ENCODE peak calls at places on chromosomes 11 and 22, in seven cellular contexts. C is A549, J is heart left ventricle, V is IMR-90, L is sigmoid colon, P is spleen, U is ovary. Z is an unnamed sample.

GRCh38 chr22:20550851-20551744 is 43.7 kb downstream of the MED15 start:
- DNase-seq in C (no peak), J (no peak), V (peak), L (peak), P (peak), U (peak), Z (no peak)

GRCh38 chr11:73597340-73597955 is 464 bp downstream of the FAM168A start:
- DNase-seq in C (no peak), J (no peak), V (no peak), L (no peak), P (no peak), U (no peak), Z (no peak)

GRCh38 chr11:34926831-34927132 is 10.4 kb downstream of the PDHX start:
- DNase-seq in C (no peak), J (no peak), V (peak), L (no peak), P (no peak), U (no peak), Z (no peak)

GRCh38 chr11:128892866-128893565 is 1.9 kb downstream of the KCNJ5 start:
- DNase-seq in C (no peak), J (no peak), V (no peak), L (peak), P (no peak), U (no peak), Z (no peak)

GRCh38 chr22:22922954-22923319 is 35.3 kb downstream of the IGLL5 start:
- DNase-seq in C (no peak), J (no peak), V (no peak), L (no peak), P (no peak), U (no peak), Z (no peak)

GRCh38 chr11:70078095-70078795 is at the start of gene ANO1:
- DNase-seq in C (no peak), J (no peak), V (peak), L (peak), P (peak), U (no peak), Z (no peak)

GRCh38 chr22:40721266-40721665 is 42.0 kb downstream of the MCHR1 start:
- DNase-seq in C (peak), J (no peak), V (peak), L (no peak), P (no peak), U (no peak), Z (peak)

GRCh38 chr22:47435826-47436225 is 673.4 kb downstream of the TBC1D22A start:
- DNase-seq in C (no peak), J (no peak), V (no peak), L (no peak), P (no peak), U (no peak), Z (no peak)

GRCh38 chr22:46004105-46004866 is 27.3 kb upstream of the WNT7B start:
- DNase-seq in C (no peak), J (no peak), V (no peak), L (peak), P (peak), U (no peak), Z (no peak)

GRCh38 chr11:102957953-102958352 is 2.4 kb upstream of the MMP13 start:
- DNase-seq in C (no peak), J (no peak), V (no peak), L (no peak), P (no peak), U (no peak), Z (no peak)

GRCh38 chr11:120130176-120130980 is 7.5 kb downstream of the TRIM29 start:
- DNase-seq in C (no peak), J (no peak), V (no peak), L (peak), P (peak), U (no peak), Z (no peak)

GRCh38 chr11:117020287-117020686 is 77.9 kb downstream of the SIK3 start:
- DNase-seq in C (no peak), J (no peak), V (no peak), L (no peak), P (no peak), U (no peak), Z (no peak)

GRCh38 chr11:63986156-63986931 is at the start of gene OTUB1:
- DNase-seq in C (peak), J (peak), V (peak), L (peak), P (peak), U (peak), Z (peak)
- TF ChIP-seq POLR2A in C (peak), J (peak), V (peak), L (peak), P (no peak), U (peak), Z (peak)

DNA sequence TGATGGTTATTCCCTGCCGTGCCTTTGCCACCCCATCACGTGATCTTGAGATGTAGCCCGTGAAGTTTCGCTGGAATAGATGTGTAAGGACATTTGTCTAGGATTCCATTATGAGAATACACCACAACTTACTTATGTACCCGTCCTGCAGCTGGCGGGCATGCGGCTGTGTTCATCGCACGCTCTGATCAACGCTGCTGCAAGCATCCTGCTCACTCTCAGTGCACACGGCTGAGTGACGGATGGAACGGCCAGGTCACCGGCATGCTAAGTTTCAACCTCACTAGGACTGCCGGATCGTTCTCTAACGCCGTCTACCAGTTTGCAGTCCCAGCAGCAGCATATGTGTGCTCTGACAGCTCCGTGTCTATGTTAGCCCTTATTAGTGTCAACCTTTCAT is 44.6 kb downstream of the APOL1 start:
- DNase-seq in C (no peak), J (no peak), V (no peak), L (no peak), P (peak), U (no peak), Z (no peak)
- TF ChIP-seq POLR2A in C (no peak), J (no peak), V (no peak), L (no peak), P (no peak), U (no peak), Z (no peak)

DNA sequence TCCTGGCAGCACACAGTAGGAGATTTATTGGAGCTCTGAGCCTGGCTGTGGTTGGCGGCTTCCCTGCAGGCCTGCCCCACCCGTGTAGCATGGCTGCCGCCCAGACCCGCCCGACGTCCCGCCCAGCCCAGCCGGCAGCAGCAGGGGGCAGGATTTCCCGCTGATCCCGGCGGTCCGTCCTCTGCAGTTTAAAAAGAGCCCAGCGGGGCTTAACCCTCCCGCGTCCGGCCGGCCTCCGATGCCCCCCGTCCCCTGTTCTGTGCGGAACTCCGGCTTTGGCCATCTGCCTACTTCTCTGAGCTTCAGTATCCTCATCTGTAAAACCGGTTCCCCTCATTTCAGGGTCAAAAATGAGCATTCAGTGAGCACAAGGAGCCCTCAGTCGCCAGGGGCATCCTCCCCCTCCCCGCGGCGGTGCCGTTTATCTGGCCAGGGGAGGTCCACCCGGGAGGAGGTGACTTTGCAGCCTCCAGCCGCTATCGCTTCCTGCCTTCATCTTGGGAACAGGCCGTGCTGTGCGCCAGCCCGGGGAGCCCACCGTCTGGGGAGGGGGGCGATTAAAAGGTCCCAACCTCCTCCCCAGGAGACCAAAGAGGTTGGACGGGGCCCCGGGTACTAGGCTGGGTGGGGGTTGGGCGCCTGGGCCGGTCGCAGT is at the start of gene GAS2L1:
- DNase-seq in C (peak), J (peak), V (peak), L (peak), P (peak), U (peak), Z (peak)
- TF ChIP-seq POLR2A in C (no peak), J (no peak), V (peak), L (no peak), P (no peak), U (peak), Z (no peak)

DNA sequence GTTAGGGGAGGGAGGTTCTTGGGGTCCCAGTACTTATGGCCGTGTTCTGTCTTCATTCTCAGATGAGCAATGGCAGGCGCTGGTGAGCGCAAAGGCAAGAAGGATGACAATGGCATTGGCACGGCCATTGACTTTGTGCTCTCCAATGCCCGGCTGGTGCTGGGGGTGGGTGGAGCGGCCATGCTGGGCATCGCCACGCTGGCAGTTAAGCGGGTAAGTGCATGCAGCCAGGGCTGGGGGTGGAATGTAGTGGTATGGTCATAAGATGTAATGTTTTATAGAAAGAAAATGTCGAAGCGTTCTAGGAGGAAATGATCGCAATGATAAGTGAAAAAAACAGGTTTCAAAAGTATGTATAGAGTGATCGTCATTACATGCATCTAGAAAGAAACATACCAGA is 9.1 kb upstream of the ATF4 start:
- DNase-seq in C (no peak), J (no peak), V (no peak), L (no peak), P (no peak), U (no peak), Z (no peak)
- TF ChIP-seq POLR2A in C (no peak), J (no peak), V (no peak), L (no peak), P (no peak), U (no peak), Z (no peak)

DNA sequence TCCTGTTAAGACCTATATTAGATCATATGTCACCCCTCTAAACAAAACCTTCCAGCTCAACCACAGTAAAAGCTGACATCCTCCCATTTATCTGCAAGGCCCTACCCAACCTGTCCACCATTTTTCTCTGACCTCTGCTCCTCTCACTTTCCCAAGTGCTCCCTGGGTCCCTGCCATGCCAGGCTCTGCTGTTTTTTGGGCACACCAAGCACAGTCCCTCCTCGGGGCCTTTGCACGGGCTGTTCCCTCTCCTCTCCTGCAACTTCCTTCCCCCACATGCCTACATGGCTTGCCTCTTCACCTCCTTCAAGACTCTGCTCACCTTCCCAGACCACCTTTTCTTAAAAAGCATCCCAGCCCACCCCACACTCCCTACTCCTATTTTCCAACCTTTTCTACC is 9.8 kb downstream of the TST start:
- DNase-seq in C (no peak), J (no peak), V (no peak), L (no peak), P (no peak), U (no peak), Z (no peak)
- TF ChIP-seq POLR2A in C (no peak), J (no peak), V (no peak), L (no peak), P (no peak), U (no peak), Z (no peak)

DNA sequence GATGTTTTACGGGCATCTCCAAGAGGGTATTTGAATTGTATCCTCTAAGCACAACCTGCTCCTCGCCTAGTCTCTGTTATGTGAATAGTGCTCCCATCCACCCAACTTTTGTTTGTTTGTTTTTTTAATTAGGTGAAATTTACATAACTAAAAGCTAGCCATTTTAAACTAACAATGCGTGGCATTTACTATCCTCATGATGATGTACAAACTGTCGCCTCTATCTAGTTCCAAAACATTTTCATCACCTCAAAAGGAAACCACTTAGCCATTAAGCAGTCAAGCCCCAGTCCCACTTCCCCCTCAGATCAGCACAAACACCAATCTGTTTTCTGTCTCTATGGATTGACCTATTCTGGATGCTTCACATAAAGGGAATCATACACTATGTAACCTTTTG is 3.9 kb downstream of the SYN3 start:
- DNase-seq in C (no peak), J (no peak), V (no peak), L (no peak), P (no peak), U (no peak), Z (no peak)
- TF ChIP-seq POLR2A in C (no peak), J (no peak), V (no peak), L (no peak), P (no peak), U (no peak), Z (no peak)

GRCh38 chr11:65620666-65621065 is 5.1 kb downstream of the PCNX3 start:
- DNase-seq in C (no peak), J (no peak), V (no peak), L (no peak), P (peak), U (no peak), Z (no peak)
- TF ChIP-seq POLR2A in C (no peak), J (no peak), V (no peak), L (no peak), P (no peak), U (no peak), Z (no peak)

GRCh38 chr11:57424137-57424801 is 2.7 kb downstream of the SLC43A3 start:
- DNase-seq in C (no peak), J (no peak), V (no peak), L (no peak), P (no peak), U (no peak), Z (no peak)
- TF ChIP-seq POLR2A in C (no peak), J (no peak), V (no peak), L (no peak), P (no peak), U (no peak), Z (no peak)